ENCODE peak calls at places on chromosome 11, in four cellular contexts. M is SW480; U is activated T-cell treated with anti-CD3 and anti-CD28 coated beads for 1 hour; F is activated effector memory CD4-positive, alpha-beta T cell treated with Interleukin-2 at 50 U/mL for 16 hours. Y is an unnamed sample.

GRCh38 chr11:1655168-1656060 is 25.8 kb downstream of the KRTAP5-5 start:
- DNase-seq in M (no peak), U (no peak), F (no peak), Y (no peak)

GRCh38 chr11:75189075-75189474 is 38.2 kb downstream of the SLCO2B1 start:
- DNase-seq in M (no peak), U (no peak), F (no peak), Y (no peak)

GRCh38 chr11:45133871-45134270 is 12.6 kb upstream of the PRDM11 start:
- DNase-seq in M (no peak), U (no peak), F (no peak), Y (no peak)

GRCh38 chr11:114059278-114059983 is at the start of gene ZBTB16:
- DNase-seq in M (no peak), U (peak), F (peak), Y (peak)

GRCh38 chr11:73869234-73869949 is 7.3 kb downstream of the COA4 start:
- DNase-seq in M (no peak), U (no peak), F (no peak), Y (no peak)

GRCh38 chr11:100793525-100793924 is 106.4 kb downstream of the ARHGAP42 start:
- DNase-seq in M (no peak), U (no peak), F (no peak), Y (no peak)

GRCh38 chr11:10599388-10600175 is 31.1 kb upstream of the LYVE1 start:
- DNase-seq in M (no peak), U (no peak), F (no peak), Y (no peak)

GRCh38 chr11:78926633-78927347 is 352.1 kb upstream of the NARS2 start:
- DNase-seq in M (no peak), U (no peak), F (no peak), Y (no peak)

GRCh38 chr11:40958707-40959106 is 500.7 kb downstream of the LRRC4C start:
- DNase-seq in M (no peak), U (no peak), F (no peak), Y (no peak)

GRCh38 chr11:11387201-11387600 is 34.2 kb upstream of the CSNK2A3 start:
- DNase-seq in M (no peak), U (no peak), F (no peak), Y (no peak)

GRCh38 chr11:2298131-2298794 is 3.5 kb downstream of the C11orf21 start:
- DNase-seq in M (no peak), U (no peak), F (no peak), Y (no peak)

GRCh38 chr11:12139144-12139881 is 28.9 kb downstream of the MICAL2 start:
- DNase-seq in M (no peak), U (no peak), F (no peak), Y (no peak)

GRCh38 chr11:12110714-12111481 is 508 bp downstream of the MICAL2 start:
- DNase-seq in M (no peak), U (no peak), F (no peak), Y (no peak)

GRCh38 chr11:129248618-129249017 is 56.5 kb upstream of the ARHGAP32 start:
- DNase-seq in M (peak), U (no peak), F (no peak), Y (no peak)

GRCh38 chr11:76806608-76807205 is 23.6 kb downstream of the TSKU start:
- DNase-seq in M (no peak), U (no peak), F (no peak), Y (no peak)

GRCh38 chr11:33685061-33685460 is 15.6 kb downstream of the C11orf91 start:
- DNase-seq in M (no peak), U (no peak), F (no peak), Y (no peak)

GRCh38 chr11:16925495-16926065 is 88.6 kb downstream of the PLEKHA7 start:
- DNase-seq in M (peak), U (no peak), F (peak), Y (no peak)

GRCh38 chr11:134132808-134133207 is 63.9 kb downstream of the JAM3 start:
- DNase-seq in M (no peak), U (no peak), F (no peak), Y (no peak)

GRCh38 chr11:32334822-32335221 is 100.5 kb downstream of the WT1 start:
- DNase-seq in M (no peak), U (no peak), F (no peak), Y (peak)

GRCh38 chr11:111698852-111699559 is 67.2 kb downstream of the PPP2R1B start:
- DNase-seq in M (no peak), U (no peak), F (no peak), Y (no peak)

GRCh38 chr11:2481253-2481652 is 36.4 kb downstream of the KCNQ1 start:
- DNase-seq in M (no peak), U (no peak), F (no peak), Y (peak)

GRCh38 chr11:132142102-132142501 is 771.7 kb downstream of the NTM start:
- DNase-seq in M (no peak), U (no peak), F (no peak), Y (no peak)

GRCh38 chr11:80163011-80163410 is 722.2 kb upstream of the TENM4 start:
- DNase-seq in M (peak), U (no peak), F (no peak), Y (no peak)

GRCh38 chr11:95378106-95378505 is 147.1 kb upstream of the SESN3 start:
- DNase-seq in M (no peak), U (no peak), F (no peak), Y (no peak)